ENCODE peak calls at places on chromosomes 1 and 21, in six cellular contexts. B, V, C, U, R and P are unnamed samples.

GRCh38 chr1:236608930-236609726 is 4.8 kb upstream of the HEATR1 start:
- DNase-seq in R (peak; percentile 15), B (peak; percentile 45), V (no peak), U (no peak), C (peak; percentile 55), P (no peak)

GRCh38 chr1:229085291-229085690 is 185.6 kb upstream of the RAB4A start:
- DNase-seq in C (no peak), B (no peak), U (no peak), R (no peak), V (no peak), P (no peak)

GRCh38 chr1:230143534-230143933 is 76.5 kb downstream of the GALNT2 start:
- DNase-seq in V (no peak), C (no peak), U (no peak), B (no peak), R (no peak), P (no peak)

GRCh38 chr1:2353907-2354438 is 37.4 kb downstream of the MORN1 start:
- DNase-seq in R (no peak), C (no peak), B (no peak), U (no peak), V (no peak), P (no peak)

GRCh38 chr1:186456731-186457255 is 4.1 kb downstream of the PDC start:
- DNase-seq in U (no peak), C (no peak), B (no peak), V (no peak), R (no peak), P (no peak)

GRCh38 chr1:60280256-60280655 is 206.7 kb upstream of the C1orf87 start:
- DNase-seq in V (no peak), C (peak; percentile 41), B (no peak), U (no peak), R (no peak), P (no peak)

GRCh38 chr21:26469789-26470188 is 103.3 kb downstream of the CYYR1 start:
- DNase-seq in B (peak; percentile 3), R (no peak), V (no peak), C (peak; percentile 84), U (no peak), P (peak; percentile 66)

GRCh38 chr1:167488786-167489185 is 29.5 kb downstream of the CD247 start:
- DNase-seq in R (no peak), V (no peak), B (no peak), C (no peak), U (no peak), P (peak; percentile 41)

GRCh38 chr1:222464841-222465210 is 83.1 kb downstream of the HHIPL2 start:
- DNase-seq in C (peak; percentile 41), V (peak; percentile 64), R (peak; percentile 60), B (peak; percentile 46), U (peak; percentile 44), P (no peak)

GRCh38 chr1:92511541-92511940 is 24.8 kb upstream of the GFI1 start:
- DNase-seq in R (no peak), V (no peak), U (no peak), B (no peak), C (no peak), P (no peak)

GRCh38 chr1:182841368-182841988 is 2.3 kb downstream of the DHX9 start:
- DNase-seq in U (no peak), R (no peak), B (no peak), V (no peak), C (peak; percentile 2), P (no peak)

GRCh38 chr1:22807340-22807739 is 96.7 kb downstream of the EPHB2 start:
- DNase-seq in C (no peak), U (no peak), V (no peak), R (no peak), B (no peak), P (no peak)

GRCh38 chr1:28437924-28438699 is 67.7 kb upstream of the RCC1 start:
- DNase-seq in B (peak; percentile 22), V (no peak), U (no peak), R (peak; percentile 9), C (peak; percentile 94), P (peak; percentile 93)

GRCh38 chr1:119794856-119795255 is 16.4 kb downstream of the REG4 start:
- DNase-seq in C (no peak), U (no peak), B (no peak), R (no peak), V (no peak), P (no peak)

GRCh38 chr1:169119405-169119804 is 12.9 kb downstream of the ATP1B1 start:
- DNase-seq in U (no peak), R (no peak), B (no peak), C (peak; percentile 34), V (no peak), P (no peak)

GRCh38 chr1:111285879-111286278 is 4.8 kb upstream of the CHIA start:
- DNase-seq in U (no peak), B (no peak), C (no peak), V (no peak), R (no peak), P (no peak)

GRCh38 chr1:167387251-167387910 is 130.9 kb downstream of the CD247 start:
- DNase-seq in V (no peak), C (no peak), R (no peak), U (no peak), B (no peak), P (no peak)

GRCh38 chr1:62637392-62638105 is 40.2 kb downstream of the ANGPTL3 start:
- DNase-seq in B (no peak), R (no peak), V (no peak), U (no peak), C (no peak), P (no peak)

GRCh38 chr1:224769987-224770693 is 154.0 kb downstream of the CNIH3 start:
- DNase-seq in C (peak; percentile 75), U (no peak), B (no peak), R (no peak), V (no peak), P (no peak)

GRCh38 chr21:38760762-38761155 is 45.0 kb upstream of the ETS2 start:
- DNase-seq in C (no peak), B (no peak), U (no peak), R (no peak), V (no peak), P (no peak)

GRCh38 chr21:44255519-44255981 is 6.1 kb downstream of the DNMT3L start:
- DNase-seq in V (no peak), C (peak; percentile 38), R (no peak), B (no peak), U (no peak), P (no peak)